ENCODE peak calls at places on chromosomes 2 and 18, in five cellular contexts. F is HCT116, W is HepG2, P is K562, X is GM12878. Q is an unnamed sample.

GRCh38 chr2:72998234-72998651 is 73.3 kb downstream of the SFXN5 start:
- DNase-seq in F (no peak), W (no peak), P (no peak), X (no peak), Q (no peak)

GRCh38 chr2:85681354-85681728 is 12.8 kb upstream of the GNLY start:
- DNase-seq in F (no peak), W (no peak), P (no peak), X (no peak), Q (no peak)

GRCh38 chr18:74921057-74921820 is 287.7 kb downstream of the PTGR3 start:
- DNase-seq in F (no peak), W (no peak), P (no peak), X (no peak), Q (peak; percentile 75)

GRCh38 chr2:30321466-30321865 is 90.1 kb downstream of the LBH start:
- DNase-seq in F (no peak), W (no peak), P (no peak), X (no peak), Q (no peak)

GRCh38 chr2:88838165-88838635 is 146.7 kb downstream of the RPIA start:
- DNase-seq in F (no peak), W (no peak), P (no peak), X (no peak), Q (no peak)

GRCh38 chr2:142682528-142682927 is 194.9 kb upstream of the KYNU start:
- DNase-seq in F (peak; percentile 13), W (peak; percentile 32), P (no peak), X (no peak), Q (no peak)

GRCh38 chr2:97868986-97869721 is 126.6 kb downstream of the TMEM131 start:
- DNase-seq in F (peak; percentile 98), W (peak; percentile 87), P (no peak), X (no peak), Q (peak; percentile 33)

GRCh38 chr2:179440642-179441251 is 176.1 kb upstream of the SESTD1 start:
- DNase-seq in F (peak; percentile 34), W (peak; percentile 34), P (peak; percentile 17), X (no peak), Q (peak; percentile 78)

GRCh38 chr2:88671786-88672427 is 19.6 kb upstream of the RPIA start:
- DNase-seq in F (peak; percentile 34), W (peak; percentile 50), P (peak; percentile 51), X (no peak), Q (peak; percentile 79)

GRCh38 chr18:62549755-62550154 is 26.9 kb downstream of the ZCCHC2 start:
- DNase-seq in F (no peak), W (no peak), P (no peak), X (no peak), Q (no peak)

GRCh38 chr2:203484266-203485112 is 50.6 kb downstream of the RAPH1 start:
- DNase-seq in F (no peak), W (peak; percentile 46), P (peak; percentile 3), X (peak; percentile 40), Q (peak; percentile 57)

GRCh38 chr2:240966906-240967680 is 31.3 kb upstream of the SNED1 start:
- DNase-seq in F (no peak), W (peak; percentile 27), P (no peak), X (no peak), Q (no peak)

GRCh38 chr2:118710481-118710880 is 137.0 kb downstream of the EN1 start:
- DNase-seq in F (no peak), W (no peak), P (peak; percentile 25), X (no peak), Q (no peak)

GRCh38 chr2:241107384-241107783 is 5.3 kb upstream of the MTERF4 start:
- DNase-seq in F (no peak), W (no peak), P (no peak), X (no peak), Q (no peak)

DNA sequence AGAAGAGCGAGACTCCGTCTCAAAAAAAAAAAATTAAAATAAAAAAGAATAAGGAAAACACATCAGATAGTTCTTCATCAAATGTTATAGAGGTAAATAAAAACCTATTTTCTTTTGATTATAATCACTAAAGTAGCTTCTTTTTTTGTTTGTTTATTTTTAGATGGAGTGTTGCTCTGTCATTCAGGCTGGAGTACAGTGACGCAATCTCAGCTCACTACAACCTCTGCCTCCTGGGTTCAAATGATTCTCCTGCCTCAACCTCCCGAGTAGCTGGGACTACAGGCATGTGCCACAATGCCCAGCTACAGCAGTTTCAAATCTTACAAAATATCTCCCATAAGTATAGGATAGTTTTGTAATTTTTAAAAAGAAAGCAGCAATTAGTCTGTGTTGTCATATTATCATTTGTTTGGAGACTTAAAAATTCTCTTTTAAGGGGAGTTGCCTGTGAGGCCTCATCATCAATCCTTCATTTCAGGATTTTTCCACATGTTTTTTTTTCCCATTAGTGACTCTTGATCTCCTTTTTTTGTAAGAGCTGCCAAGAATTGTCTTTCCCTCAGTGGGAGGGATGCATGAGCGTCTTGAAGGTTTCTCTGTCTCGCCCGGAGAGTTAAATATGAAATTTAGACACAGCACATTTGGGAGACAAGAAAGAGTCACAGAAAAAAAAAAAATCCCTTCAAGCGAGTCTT is 275.9 kb downstream of the CDCA7 start:
- DNase-seq in F (no peak), W (no peak), P (no peak), X (no peak), Q (no peak)
- H2AFZ ChIP-seq in F (no peak overlapping the region), W (peak overlapping the region; percentile 37), P (no peak overlapping the region), X (no peak overlapping the region), Q (no peak overlapping the region)

DNA sequence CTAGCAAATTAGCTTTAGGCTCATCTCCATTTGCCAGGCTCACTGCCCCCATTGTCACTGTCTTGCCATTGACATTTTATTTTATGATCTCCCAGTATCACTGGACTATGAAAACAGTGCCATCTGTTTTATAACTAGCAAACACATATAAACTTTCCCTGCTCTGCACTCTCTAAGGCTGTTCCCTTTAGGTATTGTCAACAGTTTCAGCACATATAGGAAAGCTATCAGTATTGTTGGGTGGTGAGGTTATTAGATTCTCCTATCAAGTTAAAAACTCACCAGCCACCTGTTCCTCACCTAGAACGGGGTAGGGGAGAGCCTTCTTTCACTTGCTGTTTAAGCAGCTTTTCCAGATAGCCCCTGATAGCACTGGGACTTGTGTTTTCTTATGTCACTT is 32.5 kb downstream of the CFLAR start:
- DNase-seq in F (no peak), W (no peak), P (no peak), X (no peak), Q (no peak)
- TF ChIP-seq REST in F (no peak), W (no peak), P (no peak), X (no peak), Q (no peak)

GRCh38 chr2:176096243-176096985 is 3.2 kb upstream of the HOXD12 start:
- DNase-seq in F (no peak), W (no peak), P (no peak), X (no peak), Q (no peak)
- TF ChIP-seq EZH2 in F (no peak), W (no peak), P (no peak), X (no peak), Q (peak; percentile 23)

GRCh38 chr2:200181732-200182131 is 124.8 kb upstream of the SPATS2L start:
- DNase-seq in F (no peak), W (no peak), P (no peak), X (no peak), Q (no peak)
- H2AFZ ChIP-seq in F (no peak overlapping the region), W (no peak overlapping the region), P (no peak overlapping the region), X (no peak overlapping the region), Q (peak overlapping the region; percentile 16)

GRCh38 chr2:605674-606608 is 71.3 kb downstream of the TMEM18 start:
- DNase-seq in F (no peak), W (no peak), P (no peak), X (no peak), Q (no peak)

GRCh38 chr2:608711-609110 is 68.5 kb downstream of the TMEM18 start:
- DNase-seq in F (no peak), W (no peak), P (no peak), X (no peak), Q (no peak)

GRCh38 chr2:608297-608696 is 68.9 kb downstream of the TMEM18 start:
- DNase-seq in F (no peak), W (no peak), P (no peak), X (no peak), Q (no peak)

GRCh38 chr2:607709-608108 is 69.5 kb downstream of the TMEM18 start:
- DNase-seq in F (no peak), W (no peak), P (no peak), X (no peak), Q (no peak)

DNA sequence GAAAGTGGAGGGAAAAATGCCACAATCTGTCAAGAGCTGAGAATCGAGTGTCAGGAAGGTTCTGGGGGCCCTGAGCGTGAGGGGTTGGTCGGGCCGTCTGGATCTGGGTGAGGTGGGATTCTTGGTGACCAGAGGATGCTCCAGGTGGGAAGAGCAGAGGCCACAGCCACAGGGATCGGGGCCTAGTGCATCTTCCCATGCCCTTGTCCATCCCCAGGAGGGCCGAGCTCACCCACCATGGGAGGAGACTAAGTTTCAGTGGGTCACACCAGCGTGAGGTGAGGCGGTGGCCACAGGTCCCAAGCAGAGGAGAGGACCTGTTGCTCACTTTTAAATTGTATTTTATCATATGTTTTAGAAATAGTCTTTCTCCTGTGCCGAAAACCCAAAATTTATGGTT is 70.0 kb downstream of the TMEM18 start:
- DNase-seq in F (no peak), W (no peak), P (no peak), X (no peak), Q (no peak)
- TF ChIP-seq REST in F (no peak), W (no peak), P (no peak), X (no peak), Q (no peak)

Q was measured in GM23338.